ENCODE peak calls at places on chromosomes 13 and 19, in five cellular contexts. R is SK-N-SH, O is HCT116, S is PC-3, W is MM.1S. L is an unnamed sample.
A peak's percentile ranks its signal among the peaks of the same experiment; 100 is the strongest.

GRCh38 chr19:30780032-30780431 is 407.8 kb downstream of the ZNF536 start:
- DNase-seq in R (no peak), O (no peak), S (no peak), W (no peak), L (no peak)

GRCh38 chr13:21541271-21541670 is 62.7 kb downstream of the MICU2 start:
- DNase-seq in R (no peak), O (no peak), S (peak; percentile 70), W (no peak), L (no peak)

GRCh38 chr19:4488496-4488895 is 16.4 kb downstream of the HDGFL2 start:
- DNase-seq in R (peak; percentile 4), O (no peak), S (no peak), W (no peak), L (no peak)

GRCh38 chr19:2808129-2808941 is 11.3 kb upstream of the ZNF554 start:
- DNase-seq in R (peak; percentile 9), O (no peak), S (no peak), W (no peak), L (no peak)

GRCh38 chr19:19474950-19475781 is 40.2 kb downstream of the TSSK6 start:
- DNase-seq in R (no peak), O (no peak), S (no peak), W (no peak), L (peak; percentile 49)

GRCh38 chr19:3721131-3721899 is 13.1 kb downstream of the TJP3 start:
- DNase-seq in R (peak; percentile 98), O (peak; percentile 95), S (peak; percentile 92), W (peak; percentile 88), L (peak; percentile 97)

GRCh38 chr19:24060687-24061356 is 26.2 kb upstream of the ZNF254 start:
- DNase-seq in R (no peak), O (peak; percentile 13), S (peak; percentile 62), W (no peak), L (no peak)

GRCh38 chr13:33441015-33441414 is 155.5 kb upstream of the STARD13 start:
- DNase-seq in R (peak; percentile 10), O (peak; percentile 15), S (peak; percentile 60), W (no peak), L (peak; percentile 44)

GRCh38 chr19:6551607-6552450 is 21.0 kb downstream of the TNFSF9 start:
- DNase-seq in R (peak; percentile 70), O (no peak), S (no peak), W (no peak), L (peak; percentile 83)

GRCh38 chr19:22620401-22620800 is 13.7 kb upstream of the ZNF492 start:
- DNase-seq in R (no peak), O (no peak), S (no peak), W (no peak), L (no peak)

GRCh38 chr19:10699650-10700335 is 1.4 kb upstream of the QTRT1 start:
- DNase-seq in R (peak; percentile 55), O (peak; percentile 48), S (peak; percentile 85), W (peak; percentile 66), L (peak; percentile 70)

GRCh38 chr13:70604448-70604847 is 496.2 kb upstream of the KLHL1 start:
- DNase-seq in R (no peak), O (no peak), S (no peak), W (no peak), L (no peak)

GRCh38 chr13:24275041-24275440 is 34.3 kb upstream of the C1QTNF9 start:
- DNase-seq in R (no peak), O (no peak), S (no peak), W (no peak), L (no peak)

GRCh38 chr19:2166741-2167738 is 3.3 kb downstream of the DOT1L start:
- DNase-seq in R (peak; percentile 89), O (no peak), S (peak; percentile 70), W (no peak), L (no peak)

GRCh38 chr19:50794074-50794777 is 4.0 kb downstream of the ACP4 start:
- DNase-seq in R (peak; percentile 70), O (no peak), S (peak; percentile 62), W (peak; percentile 55), L (no peak)

GRCh38 chr13:45219938-45220375 is 19.1 kb upstream of the KCTD4 start:
- DNase-seq in R (no peak), O (peak; percentile 94), S (peak; percentile 93), W (no peak), L (no peak)

GRCh38 chr19:22708983-22709382 is 74.9 kb downstream of the ZNF492 start:
- DNase-seq in R (no peak), O (no peak), S (no peak), W (no peak), L (no peak)

GRCh38 chr19:55641376-55642152 is 762 bp downstream of the ZNF580 start:
- DNase-seq in R (peak; percentile 45), O (no peak), S (no peak), W (no peak), L (peak; percentile 64)

GRCh38 chr13:76148374-76148773 is 512.2 kb downstream of the LMO7 start:
- DNase-seq in R (no peak), O (no peak), S (peak; percentile 26), W (peak; percentile 72), L (no peak)

GRCh38 chr19:10688545-10689280 is 12.5 kb upstream of the QTRT1 start:
- DNase-seq in R (no peak), O (no peak), S (no peak), W (no peak), L (no peak)

GRCh38 chr13:114020750-114021463 is 47.0 kb upstream of the C13orf46 start:
- DNase-seq in R (no peak), O (no peak), S (no peak), W (no peak), L (no peak)

GRCh38 chr19:49875801-49876421 is 1.2 kb downstream of the AKT1S1 start:
- DNase-seq in R (peak; percentile 82), O (no peak), S (peak; percentile 34), W (peak; percentile 52), L (peak; percentile 83)

GRCh38 chr19:5585461-5586299 is 17.9 kb upstream of the TINCR start:
- DNase-seq in R (peak; percentile 52), O (no peak), S (no peak), W (no peak), L (peak; percentile 80)

GRCh38 chr19:4896372-4896771 is 6.3 kb downstream of the ARRDC5 start:
- DNase-seq in R (no peak), O (no peak), S (peak; percentile 66), W (no peak), L (no peak)

GRCh38 chr19:55189424-55189823 is 9.3 kb upstream of the SYT5 start:
- DNase-seq in R (no peak), O (peak; percentile 88), S (peak; percentile 99), W (no peak), L (no peak)

GRCh38 chr13:77898097-77898496 is 20.5 kb downstream of the EDNRB start:
- DNase-seq in R (no peak), O (no peak), S (peak; percentile 33), W (no peak), L (no peak)

GRCh38 chr13:111461445-111462149 is 141.2 kb downstream of the TEX29 start:
- DNase-seq in R (no peak), O (no peak), S (no peak), W (no peak), L (no peak)

GRCh38 chr19:34974631-34975030 is 10.6 kb upstream of the ZNF792 start:
- DNase-seq in R (no peak), O (no peak), S (no peak), W (no peak), L (no peak)

GRCh38 chr13:35179494-35179893 is 237.4 kb downstream of the NBEA start:
- DNase-seq in R (no peak), O (no peak), S (peak; percentile 2), W (no peak), L (no peak)

GRCh38 chr19:39927524-39928356 is 6.7 kb downstream of the FCGBP start:
- DNase-seq in R (no peak), O (no peak), S (no peak), W (no peak), L (no peak)

GRCh38 chr13:77349365-77349764 is 22.5 kb upstream of the MYCBP2 start:
- DNase-seq in R (no peak), O (no peak), S (no peak), W (no peak), L (no peak)

GRCh38 chr19:10986301-10987127 is 25.7 kb downstream of the SMARCA4 start:
- DNase-seq in R (no peak), O (no peak), S (no peak), W (no peak), L (no peak)

GRCh38 chr13:25679154-25679553 is 307.4 kb downstream of the ATP8A2 start:
- DNase-seq in R (no peak), O (no peak), S (no peak), W (no peak), L (no peak)

GRCh38 chr13:25683662-25684370 is 312.0 kb downstream of the ATP8A2 start:
- DNase-seq in R (no peak), O (no peak), S (no peak), W (no peak), L (no peak)

GRCh38 chr13:25682221-25682620 is 310.4 kb downstream of the ATP8A2 start:
- DNase-seq in R (no peak), O (no peak), S (no peak), W (no peak), L (no peak)

GRCh38 chr13:25679936-25680335 is 308.2 kb downstream of the ATP8A2 start:
- DNase-seq in R (no peak), O (no peak), S (no peak), W (no peak), L (no peak)

GRCh38 chr13:25683056-25683455 is 311.3 kb downstream of the ATP8A2 start:
- DNase-seq in R (no peak), O (no peak), S (no peak), W (no peak), L (no peak)
- TF ChIP-seq CTCF in R (no peak), O (no peak), S (no peak), W (no peak), L (no peak)

DNA sequence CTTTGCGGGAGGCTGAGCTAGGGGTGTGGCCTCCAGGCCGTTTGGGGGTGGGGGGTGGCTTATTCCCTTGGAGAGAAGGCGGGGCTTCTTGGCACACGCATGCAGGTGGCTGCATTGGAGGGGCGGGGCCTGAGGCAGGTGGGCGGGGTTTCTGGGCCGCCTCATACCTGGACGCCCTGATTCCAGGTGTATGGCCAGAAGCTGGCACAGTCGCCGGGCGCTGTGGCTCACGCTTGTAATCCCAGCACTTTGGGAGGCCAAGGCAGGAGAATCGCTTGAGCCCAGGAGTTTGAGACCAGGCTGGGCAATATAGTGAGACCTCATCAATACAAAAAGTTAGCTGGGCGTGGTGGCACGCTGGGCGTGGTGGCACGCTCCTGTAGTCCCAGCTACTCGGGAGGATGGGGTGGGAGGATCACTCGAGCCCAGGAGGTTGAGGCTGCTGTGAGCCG is 7.8 kb downstream of the ABCA7 start:
- DNase-seq in R (no peak), O (no peak), S (no peak), W (no peak), L (no peak)
- TF ChIP-seq EZH2phosphoT487 in R (no peak), O (no peak), S (no peak), W (no peak), L (no peak)

GRCh38 chr13:37700887-37701286 is 102.3 kb upstream of the POSTN start:
- DNase-seq in R (no peak), O (no peak), S (no peak), W (no peak), L (no peak)

GRCh38 chr13:37706041-37706440 is 107.5 kb upstream of the POSTN start:
- DNase-seq in R (no peak), O (no peak), S (no peak), W (no peak), L (peak; percentile 19)

GRCh38 chr13:37701972-37702371 is 103.4 kb upstream of the POSTN start:
- DNase-seq in R (no peak), O (no peak), S (peak; percentile 50), W (no peak), L (no peak)

GRCh38 chr13:37701306-37701705 is 102.7 kb upstream of the POSTN start:
- DNase-seq in R (no peak), O (no peak), S (no peak), W (no peak), L (no peak)
- H3K9ac ChIP-seq in R (no peak overlapping the region), O (no peak overlapping the region), S (no peak overlapping the region), W (no peak overlapping the region), L (no peak overlapping the region)

GRCh38 chr19:14167594-14168138 is 31.3 kb upstream of the ASF1B start:
- DNase-seq in R (peak; percentile 41), O (no peak), S (no peak), W (no peak), L (no peak)
- TF ChIP-seq CTCF in R (no peak), O (no peak), S (no peak), W (no peak), L (no peak)

L was measured in neural progenitor cell.